ENCODE peak calls at places on chromosomes 2 and 18, in four cellular contexts. V, R, J and K are unnamed samples.

GRCh38 chr2:177265386-177265690 is 811 bp upstream of the NFE2L2 start:
- DNase-seq in J (peak; percentile 85), V (no peak), R (no peak), K (no peak)

GRCh38 chr18:26618130-26618529 is 69.8 kb upstream of the KCTD1 start:
- DNase-seq in R (no peak), J (no peak), V (no peak), K (no peak)

GRCh38 chr2:231241755-231242507 is 43.5 kb downstream of the ARMC9 start:
- DNase-seq in V (no peak), J (no peak), R (no peak), K (no peak)

GRCh38 chr2:158539176-158539895 is 82.6 kb downstream of the PKP4 start:
- DNase-seq in R (no peak), J (no peak), V (no peak), K (no peak)

GRCh38 chr2:221572180-221572820 is at the start of gene EPHA4:
- DNase-seq in J (peak; percentile 92), R (peak; percentile 81), V (peak; percentile 80), K (peak; percentile 94)

GRCh38 chr2:118089015-118089800 is 937 bp downstream of the INSIG2 start:
- DNase-seq in V (no peak), J (peak; percentile 31), R (no peak), K (no peak)

GRCh38 chr18:35089918-35090550 is 48.8 kb downstream of the MAPRE2 start:
- DNase-seq in V (no peak), R (no peak), J (no peak), K (no peak)

GRCh38 chr2:190948671-190949070 is 65.3 kb downstream of the STAT1 start:
- DNase-seq in R (no peak), J (no peak), V (no peak), K (peak; percentile 20)

GRCh38 chr2:207734264-207734635 is 22.8 kb downstream of the CCNYL1 start:
- DNase-seq in V (no peak), R (no peak), J (no peak), K (no peak)

GRCh38 chr18:36757081-36757480 is 71.7 kb downstream of the TPGS2 start:
- DNase-seq in V (no peak), R (no peak), J (no peak), K (no peak)

GRCh38 chr2:220574038-220574437 is 946.6 kb downstream of the SLC4A3 start:
- DNase-seq in R (no peak), V (no peak), J (no peak), K (no peak)

GRCh38 chr2:102801098-102801718 is 39.4 kb downstream of the TMEM182 start:
- DNase-seq in J (no peak), V (no peak), R (no peak), K (no peak)

GRCh38 chr2:45904267-45904921 is 252.9 kb downstream of the PRKCE start:
- DNase-seq in R (no peak), J (no peak), V (peak; percentile 78), K (no peak)

GRCh38 chr2:71072492-71072891 is 4.0 kb downstream of the NAGK start:
- DNase-seq in R (no peak), J (no peak), V (no peak), K (no peak)

GRCh38 chr2:71068218-71069035 is at the start of gene NAGK:
- DNase-seq in V (peak; percentile 98), J (peak; percentile 99), R (peak; percentile 97), K (peak; percentile 89)

GRCh38 chr2:71071681-71072398 is 3.4 kb downstream of the NAGK start:
- DNase-seq in J (peak; percentile 82), V (no peak), R (peak; percentile 44), K (no peak)

GRCh38 chr2:71069376-71069775 is 928 bp downstream of the NAGK start:
- DNase-seq in R (no peak), J (no peak), V (no peak), K (no peak)

DNA sequence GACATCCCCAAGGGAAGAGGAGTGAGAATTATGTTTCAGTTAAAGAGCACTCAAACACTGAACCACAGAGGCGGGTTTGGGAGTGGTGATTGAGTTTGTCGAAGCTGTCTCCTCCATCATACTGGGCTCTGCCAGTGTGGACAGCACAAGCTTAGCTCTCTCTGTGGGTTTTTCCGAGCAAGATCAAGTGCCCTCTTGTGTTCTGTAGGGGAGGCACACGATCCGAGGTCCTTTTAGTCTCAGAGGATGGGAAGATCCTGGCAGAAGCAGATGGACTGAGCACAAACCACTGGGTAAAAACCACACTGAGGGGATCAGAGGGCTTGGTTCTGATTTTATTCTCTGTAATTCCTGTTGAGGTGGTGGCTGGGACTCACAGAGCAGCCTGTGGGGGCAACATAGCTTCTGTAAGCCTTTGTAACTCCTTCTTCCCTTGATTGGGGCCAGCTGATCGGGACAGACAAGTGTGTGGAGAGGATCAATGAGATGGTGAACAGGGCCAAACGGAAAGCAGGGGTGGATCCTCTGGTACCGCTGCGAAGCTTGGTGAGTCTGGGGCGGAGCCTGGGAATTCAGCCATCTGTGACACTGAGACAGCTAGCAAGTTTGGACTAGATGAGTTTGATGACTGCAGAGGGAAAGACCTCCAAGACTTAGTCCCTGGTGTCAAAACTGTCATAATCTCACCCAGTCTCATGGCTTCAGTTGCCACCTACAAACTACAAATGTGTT is 2.0 kb downstream of the NAGK start:
- DNase-seq in J (no peak), V (peak; percentile 78), R (no peak), K (no peak)
- TF ChIP-seq CTCF in J (no peak), V (peak; percentile 84), R (no peak), K (no peak)

GRCh38 chr2:65722028-65722427 is 289.6 kb upstream of the SPRED2 start:
- DNase-seq in V (peak; percentile 59), R (peak; percentile 34), J (no peak), K (no peak)
- TF ChIP-seq CTCF in V (peak; percentile 53), R (no peak), J (no peak), K (no peak)

DNA sequence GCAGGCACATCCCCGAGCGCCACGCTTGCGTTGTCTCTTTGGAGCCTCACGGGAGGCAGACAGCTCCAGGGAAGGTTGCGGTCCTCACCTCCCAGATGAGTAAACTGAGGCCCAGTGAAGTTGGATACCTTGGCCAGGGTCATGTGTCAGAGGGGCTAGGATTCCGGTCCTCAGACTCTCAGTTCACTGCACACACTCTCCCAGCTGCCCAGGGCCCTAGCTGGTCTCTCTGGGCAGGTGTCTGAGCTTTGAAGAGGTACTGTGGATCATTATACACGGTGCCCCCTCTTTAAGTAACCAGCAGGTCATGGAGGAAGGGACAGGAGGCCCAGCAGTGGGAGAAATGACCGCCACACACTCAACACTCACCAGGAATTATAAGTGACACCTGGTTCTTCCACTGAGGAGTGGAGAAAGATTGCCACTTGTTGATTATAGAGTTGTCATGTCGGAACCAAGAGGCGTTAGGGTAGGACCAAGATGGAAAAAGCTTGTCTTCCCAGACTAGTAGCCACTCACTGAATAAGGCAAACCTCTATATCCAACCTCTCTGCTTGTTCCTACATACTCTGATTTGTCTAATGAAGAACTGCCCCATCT is 588 bp downstream of the TMEM214 start:
- DNase-seq in J (no peak), V (no peak), R (no peak), K (no peak)
- TF ChIP-seq CTCF in J (no peak), V (no peak), R (no peak), K (no peak)

GRCh38 chr18:11516988-11517630 is 92.3 kb upstream of the SLC35G4 start:
- DNase-seq in V (no peak), J (no peak), R (no peak), K (no peak)

GRCh38 chr18:11514267-11514666 is 95.1 kb upstream of the SLC35G4 start:
- DNase-seq in V (no peak), J (no peak), R (no peak), K (no peak)

GRCh38 chr18:11511434-11512095 is 97.8 kb upstream of the SLC35G4 start:
- DNase-seq in V (no peak), J (no peak), R (no peak), K (no peak)

GRCh38 chr18:11506871-11507270 is 102.5 kb upstream of the SLC35G4 start:
- DNase-seq in J (no peak), V (no peak), R (no peak), K (no peak)

DNA sequence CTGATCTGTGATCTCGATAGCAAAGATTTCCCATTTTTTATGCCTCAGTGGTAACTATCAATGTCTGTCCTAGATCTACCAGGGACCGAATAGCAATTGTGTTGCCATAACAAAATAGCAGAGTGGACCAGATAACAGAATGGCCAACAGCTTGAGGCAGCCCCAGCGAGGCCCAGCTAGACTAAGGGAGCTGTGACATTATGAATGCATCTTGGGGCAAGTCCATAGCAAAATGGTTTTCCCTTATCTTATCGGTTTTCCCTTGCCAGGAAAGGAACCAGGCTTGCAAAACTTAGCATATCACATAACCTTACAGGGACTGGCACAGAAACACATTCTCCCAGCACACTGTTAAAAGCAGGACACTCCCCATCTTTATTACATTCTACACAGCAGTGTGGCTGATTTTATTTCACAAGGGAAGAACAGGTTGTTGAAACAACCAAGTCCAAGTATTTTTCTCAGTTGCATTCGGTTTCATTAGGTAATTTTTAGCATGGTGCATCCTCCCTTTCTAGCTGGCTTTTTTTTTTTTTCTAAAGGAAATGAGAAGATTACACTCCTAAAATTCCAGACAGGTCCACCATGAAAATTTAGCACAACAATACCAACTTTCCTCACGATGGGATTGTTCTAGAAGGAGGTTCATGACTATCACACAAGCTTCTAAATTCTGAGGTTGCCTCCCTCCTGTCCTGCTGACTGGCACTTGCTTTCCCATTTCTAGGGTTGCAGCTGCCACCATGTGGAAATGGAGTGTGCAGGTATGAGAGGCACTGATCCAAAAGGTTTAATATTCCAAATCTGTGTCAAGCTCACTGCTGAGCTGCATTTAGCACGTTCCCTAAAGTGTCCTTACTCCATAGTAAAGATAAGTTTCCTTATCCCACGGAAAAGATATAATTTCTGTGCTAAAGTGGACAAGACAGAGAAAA is 97.0 kb upstream of the SLC35G4 start:
- DNase-seq in J (no peak), V (no peak), R (no peak), K (no peak)
- TF ChIP-seq CTCF in J (no peak), V (peak; percentile 47), R (no peak), K (no peak)

GRCh38 chr18:23640023-23640422 is 22.7 kb downstream of the ANKRD29 start:
- DNase-seq in R (no peak), V (no peak), J (no peak), K (no peak)
- TF ChIP-seq CTCF in R (no peak), V (no peak), J (no peak), K (no peak)

GRCh38 chr2:180247658-180248057 is 240.6 kb upstream of the CWC22 start:
- DNase-seq in V (no peak), R (no peak), J (no peak), K (no peak)
- TF ChIP-seq CTCF in V (no peak), R (no peak), J (no peak), K (no peak)

GRCh38 chr2:21161832-21162614 is 38.3 kb downstream of the TDRD15 start:
- DNase-seq in J (peak; percentile 57), V (no peak), R (no peak), K (no peak)

GRCh38 chr2:21161122-21161521 is 37.4 kb downstream of the TDRD15 start:
- DNase-seq in R (no peak), J (peak; percentile 44), V (no peak), K (no peak)

GRCh38 chr2:21163213-21163612 is 39.4 kb downstream of the TDRD15 start:
- DNase-seq in V (no peak), R (no peak), J (peak; percentile 50), K (no peak)

GRCh38 chr2:21162615-21162878 is 38.8 kb downstream of the TDRD15 start:
- DNase-seq in J (no peak), R (no peak), V (no peak), K (no peak)

DNA sequence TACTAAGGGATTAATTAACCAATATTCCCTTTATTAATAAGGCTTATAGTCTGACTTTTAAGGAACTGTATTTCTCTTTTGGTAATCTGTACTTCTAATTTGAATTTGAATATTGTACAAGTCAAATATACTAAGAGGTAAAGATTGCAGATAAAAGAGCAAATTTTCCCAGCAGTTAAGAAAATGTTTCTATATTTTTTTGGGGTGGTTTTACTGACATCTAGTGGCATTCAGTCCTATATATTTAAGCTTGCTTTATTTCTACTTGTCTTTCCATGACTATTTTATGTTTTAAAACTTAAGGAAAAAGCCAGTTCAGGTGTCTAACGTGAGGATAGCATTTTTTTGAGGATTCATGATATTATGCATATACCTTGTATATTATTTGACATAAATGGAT is 41.6 kb downstream of the TDRD15 start:
- DNase-seq in V (no peak), R (no peak), J (no peak), K (no peak)
- TF ChIP-seq CTCF in V (no peak), R (no peak), J (peak; percentile 17), K (no peak)